ENCODE peak calls at places on chromosomes 4 and X, in nine cellular contexts. V, B, C, I, M, N, R, Q and Z are unnamed samples.

GRCh38 chr4:151711680-151712079 is 49.1 kb downstream of the GATB start:
- DNase-seq in B (no peak), N (no peak), I (no peak), C (no peak), R (no peak), M (no peak), Q (no peak), V (no peak), Z (no peak)

GRCh38 chrX:134932528-134933217 is 58.1 kb upstream of the SMIM10 start:
- DNase-seq in R (no peak), C (no peak), V (no peak), M (peak; percentile 69), B (no peak), I (no peak), N (no peak), Q (no peak), Z (no peak)

GRCh38 chr4:3385719-3386440 is 55.9 kb upstream of the HGFAC start:
- DNase-seq in C (no peak), V (peak; percentile 85), M (no peak), Q (no peak), B (no peak), N (no peak), I (no peak), R (no peak), Z (no peak)

GRCh38 chrX:134186362-134187121 is 50.4 kb upstream of the CCDC160 start:
- DNase-seq in N (no peak), Q (no peak), V (no peak), M (no peak), C (no peak), R (no peak), I (no peak), B (no peak), Z (peak; percentile 32)

GRCh38 chr4:22539251-22539650 is 23.4 kb upstream of the ADGRA3 start:
- DNase-seq in N (no peak), Q (no peak), M (no peak), C (no peak), V (no peak), R (no peak), B (no peak), I (no peak), Z (no peak)

GRCh38 chr4:161457906-161458305 is 705.9 kb downstream of the FSTL5 start:
- DNase-seq in Q (no peak), B (no peak), R (no peak), N (no peak), I (no peak), C (no peak), V (no peak), M (no peak), Z (no peak)

GRCh38 chr4:53582194-53582593 is 9.1 kb downstream of the LNX1 start:
- DNase-seq in I (no peak), C (no peak), B (no peak), N (no peak), Q (no peak), V (no peak), R (no peak), M (no peak), Z (no peak)

GRCh38 chr4:85807247-85807915 is 332.4 kb downstream of the ARHGAP24 start:
- DNase-seq in B (no peak), Q (no peak), V (no peak), R (no peak), C (peak; percentile 29), N (peak; percentile 55), I (no peak), M (peak; percentile 88), Z (no peak)

GRCh38 chr4:25769251-25769650 is 93.5 kb downstream of the SEL1L3 start:
- DNase-seq in C (no peak), I (no peak), M (no peak), B (no peak), N (no peak), V (peak; percentile 36), Q (peak; percentile 36), R (no peak), Z (no peak)

GRCh38 chr4:184293552-184293951 is 75.9 kb upstream of the ENPP6 start:
- DNase-seq in N (no peak), M (no peak), V (no peak), B (no peak), I (no peak), Q (no peak), R (no peak), C (no peak), Z (no peak)

GRCh38 chr4:1684756-1685603 is 867 bp upstream of the FAM53A start:
- DNase-seq in B (no peak), N (no peak), R (no peak), Q (no peak), I (peak; percentile 50), V (no peak), C (no peak), M (no peak), Z (no peak)

GRCh38 chrX:154022108-154022507 is 2.4 kb upstream of the IRAK1 start:
- DNase-seq in Q (no peak), B (no peak), N (no peak), I (no peak), C (no peak), V (no peak), M (no peak), R (no peak), Z (no peak)

GRCh38 chrX:112642349-112642748 is 37.4 kb downstream of the LHFPL1 start:
- DNase-seq in B (no peak), Q (peak; percentile 23), N (peak; percentile 14), M (peak; percentile 61), R (peak; percentile 44), I (peak; percentile 20), V (no peak), C (peak; percentile 46), Z (peak; percentile 0)

GRCh38 chr4:153704522-153704921 is 20.4 kb downstream of the TLR2 start:
- DNase-seq in B (no peak), M (no peak), V (no peak), N (no peak), C (no peak), Q (no peak), R (no peak), I (no peak), Z (no peak)

GRCh38 chr4:153710681-153711080 is 26.6 kb downstream of the TLR2 start:
- DNase-seq in Q (no peak), M (no peak), R (no peak), C (no peak), V (no peak), N (no peak), B (no peak), I (no peak), Z (no peak)

GRCh38 chr4:153705743-153706468 is 21.8 kb downstream of the TLR2 start:
- DNase-seq in N (no peak), Q (no peak), I (no peak), M (no peak), C (no peak), R (peak; percentile 60), V (no peak), B (no peak), Z (no peak)

DNA sequence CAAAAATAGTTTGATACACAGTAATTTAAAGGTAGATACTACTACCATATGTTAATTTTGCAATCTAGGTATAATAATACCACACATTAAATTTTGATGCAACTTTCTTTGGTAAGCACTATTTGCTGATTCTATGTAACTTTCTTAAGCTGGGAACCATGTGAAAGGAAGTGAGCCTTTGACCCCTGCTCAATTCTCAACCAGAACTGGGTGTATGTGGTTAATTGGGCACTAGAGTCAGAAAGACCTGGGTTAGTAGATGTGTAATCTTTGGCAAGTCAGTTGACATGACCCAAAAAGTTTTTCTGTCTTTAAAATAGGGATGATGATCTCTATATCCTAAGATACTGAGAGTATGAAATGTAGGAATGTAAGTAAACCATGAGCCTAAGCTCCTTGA is 22.4 kb downstream of the TLR2 start:
- DNase-seq in M (no peak), B (no peak), V (no peak), Q (no peak), N (no peak), C (no peak), I (no peak), R (no peak), Z (no peak)
- H3K4me3 ChIP-seq in M (no peak overlapping the region), B (no peak overlapping the region), V (no peak overlapping the region), Q (no peak overlapping the region), N (no peak overlapping the region), C (no peak overlapping the region), I (no peak overlapping the region), R (no peak overlapping the region), Z (no peak overlapping the region)

GRCh38 chrX:19176901-19177630 is 54.8 kb upstream of the ADGRG2 start:
- DNase-seq in N (no peak), R (no peak), Q (no peak), M (no peak), B (no peak), V (no peak), I (no peak), C (no peak), Z (no peak)
- H3K4me3 ChIP-seq in N (no peak overlapping the region), R (no peak overlapping the region), Q (no peak overlapping the region), M (no peak overlapping the region), B (no peak overlapping the region), V (no peak overlapping the region), I (no peak overlapping the region), C (no peak overlapping the region), Z (no peak overlapping the region)

DNA sequence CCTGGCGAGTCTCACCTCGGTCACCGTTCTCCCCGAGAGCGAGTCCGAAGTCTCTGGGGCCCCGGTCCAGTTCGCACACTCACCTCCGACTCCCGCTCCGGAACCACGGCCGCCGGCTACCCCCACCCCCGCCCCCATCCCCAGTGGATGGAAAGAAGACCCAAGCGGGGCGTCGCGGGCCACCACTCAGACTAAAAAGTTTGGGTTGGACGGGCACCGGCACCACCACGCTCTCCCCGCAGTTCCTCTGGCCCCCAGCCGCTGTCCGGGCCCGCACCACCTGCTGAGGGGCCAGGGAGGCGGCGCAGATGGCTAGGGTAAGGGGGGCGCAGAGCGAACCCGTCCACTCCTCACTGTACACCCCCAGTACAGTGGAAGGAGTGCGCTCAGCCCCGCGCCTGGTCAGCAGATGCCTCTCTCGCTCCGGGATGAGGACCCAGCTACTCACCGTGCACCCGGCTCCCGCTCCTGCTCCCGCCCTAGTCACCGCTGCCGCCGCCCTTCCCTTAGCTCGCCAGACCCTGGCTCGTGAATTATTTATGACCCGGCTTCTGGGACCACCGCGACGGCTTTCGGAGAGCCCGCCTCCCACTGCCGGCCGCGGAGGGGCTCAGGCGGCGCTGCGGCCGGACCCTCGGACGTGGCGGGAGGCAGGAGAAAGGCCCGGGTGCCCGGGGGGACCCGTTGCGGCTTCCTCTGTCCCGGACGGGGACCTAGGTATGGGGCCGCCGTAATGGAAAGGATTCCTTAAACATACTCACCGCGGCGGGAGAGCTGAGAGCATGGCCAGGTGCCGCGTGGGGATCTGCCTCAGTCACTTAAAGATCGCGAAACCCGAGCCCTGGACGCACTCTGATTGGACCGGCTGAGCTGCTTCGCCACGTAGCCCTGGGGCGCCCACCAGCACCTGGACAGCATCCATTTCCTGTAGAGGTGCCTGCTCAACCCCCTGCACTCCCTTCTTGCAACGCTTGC is at the start of gene PROM1:
- DNase-seq in V (no peak), B (no peak), Q (no peak), I (no peak), R (no peak), N (no peak), M (no peak), C (no peak), Z (no peak)
- H3K4me3 ChIP-seq in V (peak within 1 kb of the TSS; percentile 10), B (peak within 1 kb of the TSS; percentile 39), Q (no peak within 1 kb of the TSS), I (peak within 1 kb of the TSS; percentile 38), R (no peak within 1 kb of the TSS), N (no peak within 1 kb of the TSS), M (no peak within 1 kb of the TSS), C (peak within 1 kb of the TSS; percentile 46), Z (peak within 1 kb of the TSS; percentile 42)

DNA sequence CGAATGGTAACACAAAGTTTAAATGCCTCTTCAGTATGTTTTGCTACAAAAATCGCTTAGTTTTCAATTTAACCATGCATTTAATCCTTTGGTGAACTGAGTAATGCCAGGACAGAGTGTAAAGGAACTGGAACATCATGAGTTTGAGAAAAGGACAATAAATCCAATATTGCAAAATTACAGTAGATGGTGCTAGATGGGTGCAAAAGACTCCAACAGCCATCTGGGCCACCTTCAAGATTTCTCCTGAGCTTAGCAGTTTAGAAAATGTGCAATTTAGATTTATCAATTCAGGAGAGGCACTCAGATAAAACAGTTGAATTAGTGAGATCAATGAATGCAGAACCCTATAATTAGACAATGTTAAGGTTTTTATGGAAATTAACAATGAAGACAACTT is 33.2 kb upstream of the MID1IP1 start:
- DNase-seq in M (peak; percentile 35), B (no peak), I (no peak), Q (peak; percentile 6), N (no peak), R (peak; percentile 33), C (peak; percentile 11), V (no peak), Z (no peak)
- H3K4me3 ChIP-seq in M (no peak overlapping the region), B (no peak overlapping the region), I (no peak overlapping the region), Q (no peak overlapping the region), N (no peak overlapping the region), R (no peak overlapping the region), C (no peak overlapping the region), V (no peak overlapping the region), Z (no peak overlapping the region)